ENCODE peak calls at places on chromosomes 6 and 20, in seven cellular contexts. X is NCI-H226, W is ACHN, T is GM06990, E is psoas muscle, N is NCI-H2081, Z is kidney. B is an unnamed sample.
A peak's percentile ranks its signal among the peaks of the same experiment; 100 is the strongest.

GRCh38 chr6:140269766-140270165 is 895.3 kb upstream of the CITED2 start:
- DNase-seq in X (no peak), W (no peak), T (no peak), E (no peak), N (no peak), Z (no peak), B (peak; percentile 7)

GRCh38 chr6:5764401-5764955 is 242.2 kb downstream of the NRN1 start:
- DNase-seq in X (no peak), W (no peak), T (no peak), E (peak; percentile 50), N (no peak), Z (no peak), B (peak; percentile 21)

GRCh38 chr20:62603021-62603906 is 39.0 kb upstream of the SLCO4A1 start:
- DNase-seq in X (no peak), W (peak; percentile 89), T (no peak), E (peak; percentile 70), N (peak; percentile 95), Z (peak; percentile 94), B (no peak)

GRCh38 chr20:22374066-22374465 is 210.3 kb downstream of the FOXA2 start:
- DNase-seq in X (no peak), W (no peak), T (no peak), E (no peak), N (peak; percentile 66), Z (no peak), B (no peak)

GRCh38 chr6:42406296-42407280 is 45.1 kb downstream of the TRERF1 start:
- DNase-seq in X (no peak), W (no peak), T (no peak), E (no peak), N (peak; percentile 6), Z (no peak), B (no peak)

GRCh38 chr20:51833326-51833725 is 31.0 kb upstream of the SALL4 start:
- DNase-seq in X (no peak), W (no peak), T (no peak), E (no peak), N (no peak), Z (no peak), B (no peak)

GRCh38 chr6:43376551-43376981 is 7.1 kb upstream of the ZNF318 start:
- DNase-seq in X (peak; percentile 62), W (no peak), T (peak; percentile 58), E (no peak), N (no peak), Z (no peak), B (peak; percentile 67)

GRCh38 chr6:8182857-8183256 is 80.5 kb upstream of the EEF1E1 start:
- DNase-seq in X (no peak), W (no peak), T (no peak), E (no peak), N (no peak), Z (no peak), B (no peak)

GRCh38 chr20:31840906-31841816 is 4.2 kb downstream of the FOXS1 start:
- DNase-seq in X (peak; percentile 77), W (peak; percentile 7), T (no peak), E (no peak), N (no peak), Z (no peak), B (no peak)

GRCh38 chr20:1995531-1996310 is 1.9 kb upstream of the PDYN start:
- DNase-seq in X (no peak), W (no peak), T (no peak), E (no peak), N (no peak), Z (no peak), B (no peak)

GRCh38 chr6:100464910-100465700 is at the start of gene SIM1:
- DNase-seq in X (no peak), W (peak; percentile 93), T (peak; percentile 36), E (peak; percentile 62), N (no peak), Z (peak; percentile 97), B (no peak)

GRCh38 chr20:1802385-1803215 is 92.6 kb upstream of the SIRPA start:
- DNase-seq in X (no peak), W (peak; percentile 73), T (peak; percentile 74), E (peak; percentile 65), N (no peak), Z (peak; percentile 84), B (peak; percentile 29)

GRCh38 chr6:125314019-125314581 is 12.3 kb upstream of the HDDC2 start:
- DNase-seq in X (peak; percentile 41), W (peak; percentile 58), T (no peak), E (peak; percentile 45), N (peak; percentile 60), Z (no peak), B (no peak)

GRCh38 chr6:166027761-166028160 is 139.9 kb downstream of the TBXT start:
- DNase-seq in X (no peak), W (no peak), T (no peak), E (no peak), N (no peak), Z (no peak), B (no peak)

GRCh38 chr20:3937618-3938017 is 48.4 kb downstream of the PANK2 start:
- DNase-seq in X (no peak), W (no peak), T (no peak), E (no peak), N (no peak), Z (no peak), B (no peak)

GRCh38 chr6:148761532-148761951 is 14.7 kb downstream of the UST start:
- DNase-seq in X (peak; percentile 15), W (no peak), T (peak; percentile 69), E (peak; percentile 19), N (no peak), Z (peak; percentile 77), B (no peak)

GRCh38 chr6:118565317-118565960 is 17.3 kb downstream of the PLN start:
- DNase-seq in X (no peak), W (peak; percentile 56), T (peak; percentile 59), E (no peak), N (peak; percentile 42), Z (no peak), B (peak; percentile 73)

GRCh38 chr6:24720131-24720603 is 1.2 kb upstream of the C6orf62 start:
- DNase-seq in X (peak; percentile 36), W (peak; percentile 55), T (peak; percentile 82), E (peak; percentile 68), N (peak; percentile 43), Z (peak; percentile 90), B (no peak)

GRCh38 chr20:34877002-34877264 is 521 bp downstream of the ACSS2 start:
- DNase-seq in X (no peak), W (no peak), T (no peak), E (no peak), N (no peak), Z (no peak), B (no peak)

GRCh38 chr20:63309261-63310071 is 16.5 kb downstream of the COL20A1 start:
- DNase-seq in X (no peak), W (peak; percentile 22), T (no peak), E (peak; percentile 48), N (peak; percentile 25), Z (no peak), B (no peak)

GRCh38 chr6:170372380-170373325 is 66.1 kb downstream of the FAM120B start:
- DNase-seq in X (no peak), W (no peak), T (no peak), E (no peak), N (no peak), Z (no peak), B (no peak)

GRCh38 chr20:10185741-10186558 is 32.7 kb upstream of the SNAP25 start:
- DNase-seq in X (no peak), W (no peak), T (no peak), E (no peak), N (peak; percentile 84), Z (peak; percentile 29), B (no peak)

GRCh38 chr6:65091561-65091960 is 615.5 kb downstream of the EYS start:
- DNase-seq in X (no peak), W (no peak), T (no peak), E (no peak), N (peak; percentile 86), Z (no peak), B (no peak)

GRCh38 chr6:87909849-87910248 is 137.8 kb upstream of the SPACA1 start:
- DNase-seq in X (peak; percentile 89), W (peak; percentile 86), T (no peak), E (no peak), N (no peak), Z (no peak), B (no peak)

GRCh38 chr6:95203153-95203754 is 374.1 kb upstream of the MANEA start:
- DNase-seq in X (no peak), W (peak; percentile 50), T (no peak), E (no peak), N (peak; percentile 64), Z (no peak), B (no peak)